ENCODE peak calls at places on chromosomes 5 and 9, in six cellular contexts. One of them, this sample, is unnamed.

GRCh38 chr5:74327339-74327685 is 313.2 kb downstream of the ENC1 start:
- DNase-seq in A549: no peak
- DNase-seq in lower leg skin: no peak
- DNase-seq in adrenal gland: no peak
- DNase-seq in heart left ventricle: no peak
- DNase-seq in stomach: no peak
- DNase-seq in this sample: no peak

GRCh38 chr9:124011460-124012301 is at the start of gene LHX2:
- DNase-seq in A549: peak; percentile 81
- DNase-seq in heart left ventricle: peak; percentile 53
- DNase-seq in lower leg skin: no peak
- DNase-seq in stomach: peak; percentile 37
- DNase-seq in adrenal gland: no peak
- DNase-seq in this sample: no peak

GRCh38 chr9:70105142-70105541 is 61.5 kb downstream of the MAMDC2 start:
- DNase-seq in lower leg skin: no peak
- DNase-seq in heart left ventricle: no peak
- DNase-seq in stomach: no peak
- DNase-seq in adrenal gland: no peak
- DNase-seq in A549: no peak
- DNase-seq in this sample: no peak

GRCh38 chr9:120265791-120266190 is 314.2 kb downstream of the CDK5RAP2 start:
- DNase-seq in heart left ventricle: peak; percentile 74
- DNase-seq in stomach: no peak
- DNase-seq in A549: no peak
- DNase-seq in lower leg skin: no peak
- DNase-seq in adrenal gland: no peak
- DNase-seq in this sample: no peak

GRCh38 chr5:160240350-160240749 is 11.0 kb downstream of the FABP6 start:
- DNase-seq in A549: no peak
- DNase-seq in adrenal gland: no peak
- DNase-seq in stomach: no peak
- DNase-seq in lower leg skin: no peak
- DNase-seq in heart left ventricle: no peak
- DNase-seq in this sample: no peak

GRCh38 chr9:71446081-71446480 is 322.2 kb downstream of the CEMIP2 start:
- DNase-seq in adrenal gland: no peak
- DNase-seq in stomach: no peak
- DNase-seq in A549: no peak
- DNase-seq in lower leg skin: no peak
- DNase-seq in heart left ventricle: no peak
- DNase-seq in this sample: no peak

GRCh38 chr5:64180661-64181343 is 15.2 kb downstream of the RNF180 start:
- DNase-seq in heart left ventricle: no peak
- DNase-seq in adrenal gland: peak; percentile 23
- DNase-seq in A549: no peak
- DNase-seq in stomach: no peak
- DNase-seq in lower leg skin: no peak
- DNase-seq in this sample: no peak

GRCh38 chr9:2242778-2243395 is 227.7 kb downstream of the SMARCA2 start:
- DNase-seq in heart left ventricle: no peak
- DNase-seq in lower leg skin: no peak
- DNase-seq in A549: no peak
- DNase-seq in stomach: peak; percentile 33
- DNase-seq in adrenal gland: no peak
- DNase-seq in this sample: no peak

GRCh38 chr5:72817076-72817476 is 615 bp downstream of the TNPO1 start:
- DNase-seq in stomach: peak; percentile 56
- DNase-seq in A549: peak; percentile 22
- DNase-seq in adrenal gland: peak; percentile 63
- DNase-seq in heart left ventricle: peak; percentile 58
- DNase-seq in lower leg skin: peak; percentile 89
- DNase-seq in this sample: peak; percentile 49

GRCh38 chr5:139426222-139426885 is 13.0 kb downstream of the DNAJC18 start:
- DNase-seq in A549: no peak
- DNase-seq in heart left ventricle: no peak
- DNase-seq in adrenal gland: no peak
- DNase-seq in lower leg skin: peak; percentile 61
- DNase-seq in stomach: no peak
- DNase-seq in this sample: no peak

GRCh38 chr9:8486095-8486494 is 686.5 kb upstream of the DMAC1 start:
- DNase-seq in adrenal gland: peak; percentile 21
- DNase-seq in lower leg skin: no peak
- DNase-seq in A549: no peak
- DNase-seq in heart left ventricle: peak; percentile 32
- DNase-seq in stomach: peak; percentile 28
- DNase-seq in this sample: no peak

GRCh38 chr9:125747765-125748510 is 765 bp downstream of the PBX3 start:
- DNase-seq in lower leg skin: peak; percentile 86
- DNase-seq in heart left ventricle: peak; percentile 41
- DNase-seq in stomach: peak; percentile 35
- DNase-seq in adrenal gland: peak; percentile 51
- DNase-seq in A549: peak; percentile 44
- DNase-seq in this sample: peak; percentile 18

GRCh38 chr5:144566747-144567415 is 396.2 kb downstream of the KCTD16 start:
- DNase-seq in adrenal gland: no peak
- DNase-seq in lower leg skin: no peak
- DNase-seq in A549: no peak
- DNase-seq in stomach: no peak
- DNase-seq in heart left ventricle: no peak
- DNase-seq in this sample: no peak

GRCh38 chr5:150412319-150413175 is at the start of gene CD74:
- DNase-seq in stomach: peak; percentile 95
- DNase-seq in lower leg skin: peak; percentile 95
- DNase-seq in A549: no peak
- DNase-seq in heart left ventricle: peak; percentile 90
- DNase-seq in adrenal gland: peak; percentile 94
- DNase-seq in this sample: peak; percentile 88

GRCh38 chr9:113454914-113455761 is 8.4 kb upstream of the RGS3 start:
- DNase-seq in A549: no peak
- DNase-seq in stomach: peak; percentile 69
- DNase-seq in lower leg skin: no peak
- DNase-seq in adrenal gland: peak; percentile 81
- DNase-seq in heart left ventricle: peak; percentile 67
- DNase-seq in this sample: peak; percentile 56
- TF ChIP-seq POLR2A in A549: no peak
- TF ChIP-seq POLR2A in stomach: no peak
- TF ChIP-seq POLR2A in lower leg skin: no peak
- TF ChIP-seq POLR2A in adrenal gland: no peak
- TF ChIP-seq POLR2A in heart left ventricle: no peak
- TF ChIP-seq POLR2A in this sample: no peak

GRCh38 chr5:173819521-173819920 is 68.6 kb upstream of the CPEB4 start:
- DNase-seq in A549: no peak
- DNase-seq in adrenal gland: no peak
- DNase-seq in heart left ventricle: no peak
- DNase-seq in lower leg skin: no peak
- DNase-seq in stomach: no peak
- DNase-seq in this sample: no peak
- TF ChIP-seq POLR2A in A549: no peak
- TF ChIP-seq POLR2A in adrenal gland: no peak
- TF ChIP-seq POLR2A in heart left ventricle: no peak
- TF ChIP-seq POLR2A in lower leg skin: no peak
- TF ChIP-seq POLR2A in stomach: no peak
- TF ChIP-seq POLR2A in this sample: no peak

DNA sequence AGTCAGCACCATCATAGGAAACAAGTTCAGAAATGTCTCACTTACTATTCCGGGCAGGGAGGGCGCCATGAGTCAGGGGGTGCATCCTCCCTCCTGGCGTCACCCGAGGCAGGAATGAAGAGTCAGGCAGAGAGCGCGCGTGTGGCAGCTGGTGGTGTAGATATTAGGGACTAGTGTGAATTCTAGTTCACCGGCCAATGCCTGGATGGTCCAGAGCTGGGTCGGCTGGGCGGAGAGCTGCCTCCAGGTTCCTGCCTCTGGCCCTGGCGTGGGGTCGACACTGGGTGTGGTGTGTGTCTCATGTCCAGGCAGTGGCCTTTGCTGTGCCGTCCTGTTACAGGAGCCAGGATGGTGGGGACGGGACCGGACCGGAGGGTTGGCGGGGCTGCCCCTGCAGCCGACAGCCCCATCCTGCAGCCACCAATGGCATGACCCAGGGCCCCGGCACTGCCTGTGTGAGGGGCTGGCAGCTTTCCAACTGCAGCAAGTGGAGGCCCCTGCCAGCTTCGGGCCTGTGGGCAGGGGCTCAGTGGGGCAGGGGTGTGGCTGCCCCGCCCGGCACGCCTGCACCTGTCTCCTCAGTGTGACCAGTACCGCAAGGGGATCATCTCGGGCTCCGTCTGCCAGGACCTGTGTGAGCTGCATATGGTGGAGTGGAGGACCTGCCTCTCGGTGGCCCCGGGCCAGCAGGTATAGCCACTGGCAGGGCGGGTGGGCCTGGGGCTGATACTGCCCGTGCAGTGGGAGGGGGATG is 9.1 kb downstream of the DIPK1B start:
- DNase-seq in adrenal gland: no peak
- DNase-seq in heart left ventricle: no peak
- DNase-seq in stomach: no peak
- DNase-seq in A549: no peak
- DNase-seq in lower leg skin: no peak
- DNase-seq in this sample: no peak
- TF ChIP-seq POLR2A in adrenal gland: no peak
- TF ChIP-seq POLR2A in heart left ventricle: no peak
- TF ChIP-seq POLR2A in stomach: no peak
- TF ChIP-seq POLR2A in A549: no peak
- TF ChIP-seq POLR2A in lower leg skin: no peak
- TF ChIP-seq POLR2A in this sample: no peak

DNA sequence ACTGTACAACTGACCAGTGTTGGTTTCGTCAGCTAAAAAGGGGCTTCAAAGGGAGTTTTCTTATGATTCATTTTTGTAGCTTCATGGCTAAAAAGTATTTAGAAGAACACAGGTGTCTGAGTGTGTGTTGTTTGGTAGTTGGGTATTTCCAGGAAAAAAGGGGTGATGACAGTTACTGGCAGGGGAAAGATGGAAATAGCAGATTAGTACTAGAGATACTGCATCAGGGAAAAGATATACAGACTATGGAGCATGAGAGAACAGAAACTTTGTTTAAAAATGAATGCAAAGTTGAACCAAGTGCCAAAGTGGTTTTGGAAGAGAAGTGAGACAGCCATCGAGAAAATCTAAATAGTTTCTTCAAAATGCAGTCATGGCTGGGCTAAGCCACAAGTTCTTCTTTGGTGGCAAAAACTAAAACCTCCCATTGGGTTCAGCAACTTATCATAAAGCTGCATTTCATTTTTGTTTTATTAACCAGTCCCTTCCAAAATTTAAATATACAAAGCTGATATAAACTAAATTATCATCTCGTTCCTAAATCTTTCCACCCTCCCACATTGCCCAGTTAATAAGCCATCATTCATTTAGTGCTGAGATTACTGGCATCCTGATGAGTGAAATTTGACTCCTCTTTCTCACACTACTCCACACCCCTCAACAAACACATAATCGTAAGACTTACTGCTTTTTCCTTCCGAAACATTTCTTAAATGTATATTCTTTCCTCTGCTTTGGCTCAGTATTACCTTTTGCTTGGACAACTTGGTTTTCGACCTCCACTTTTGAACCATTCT is 33.5 kb downstream of the ELL2 start:
- DNase-seq in A549: no peak
- DNase-seq in heart left ventricle: no peak
- DNase-seq in adrenal gland: no peak
- DNase-seq in lower leg skin: no peak
- DNase-seq in stomach: no peak
- DNase-seq in this sample: no peak
- TF ChIP-seq POLR2A in A549: no peak
- TF ChIP-seq POLR2A in heart left ventricle: no peak
- TF ChIP-seq POLR2A in adrenal gland: no peak
- TF ChIP-seq POLR2A in lower leg skin: no peak
- TF ChIP-seq POLR2A in stomach: no peak
- TF ChIP-seq POLR2A in this sample: no peak

GRCh38 chr5:123790226-123790625 is 278.2 kb downstream of the CSNK1G3 start:
- DNase-seq in lower leg skin: no peak
- DNase-seq in heart left ventricle: no peak
- DNase-seq in A549: no peak
- DNase-seq in adrenal gland: no peak
- DNase-seq in stomach: no peak
- DNase-seq in this sample: no peak
- TF ChIP-seq POLR2A in lower leg skin: no peak
- TF ChIP-seq POLR2A in heart left ventricle: no peak
- TF ChIP-seq POLR2A in A549: no peak
- TF ChIP-seq POLR2A in adrenal gland: no peak
- TF ChIP-seq POLR2A in stomach: no peak
- TF ChIP-seq POLR2A in this sample: no peak

DNA sequence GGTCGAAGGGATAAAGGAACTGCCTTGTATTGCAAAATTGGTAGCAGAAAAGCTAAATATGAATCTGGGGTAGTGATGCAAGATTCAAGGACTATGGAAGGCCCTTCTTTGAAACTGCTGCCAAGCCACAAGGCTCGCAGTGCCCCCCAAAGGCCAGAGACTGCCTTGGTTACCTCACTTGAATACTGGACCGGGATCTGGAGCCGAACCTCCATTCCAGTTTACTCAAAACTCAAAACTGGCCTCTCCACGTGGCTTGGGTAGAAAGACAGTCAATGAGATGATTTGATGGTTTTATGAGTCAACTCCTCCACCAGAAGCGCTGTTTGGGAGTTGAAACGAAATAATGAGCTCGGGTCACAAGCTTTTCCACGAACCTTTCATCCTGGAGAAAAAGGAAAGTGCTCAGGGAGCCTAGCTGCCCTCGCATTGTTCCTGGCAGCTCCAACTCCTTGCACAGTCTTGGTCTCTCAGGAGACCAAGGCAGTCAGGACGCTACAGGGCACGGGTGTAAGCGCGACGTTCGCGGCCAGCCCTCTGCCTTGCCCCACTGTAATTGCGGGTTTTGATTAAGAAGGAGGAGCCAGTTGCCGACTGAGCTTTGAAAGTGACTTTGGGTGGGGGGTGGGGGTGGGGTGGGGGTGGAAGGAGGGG is 2.8 kb downstream of the ST8SIA4 start:
- DNase-seq in stomach: peak; percentile 26
- DNase-seq in adrenal gland: peak; percentile 28
- DNase-seq in lower leg skin: peak; percentile 88
- DNase-seq in A549: no peak
- DNase-seq in heart left ventricle: peak; percentile 36
- DNase-seq in this sample: peak; percentile 21
- TF ChIP-seq POLR2A in stomach: no peak
- TF ChIP-seq POLR2A in adrenal gland: no peak
- TF ChIP-seq POLR2A in lower leg skin: no peak
- TF ChIP-seq POLR2A in A549: peak; percentile 10
- TF ChIP-seq POLR2A in heart left ventricle: no peak
- TF ChIP-seq POLR2A in this sample: no peak

GRCh38 chr9:34458013-34458966 is at the start of the genes DNAI1 and FAM219A:
- DNase-seq in heart left ventricle: peak; percentile 99
- DNase-seq in adrenal gland: peak; percentile 99
- DNase-seq in stomach: peak; percentile 99
- DNase-seq in lower leg skin: peak; percentile 100
- DNase-seq in A549: peak; percentile 94
- DNase-seq in this sample: peak; percentile 98
- TF ChIP-seq POLR2A in heart left ventricle: peak; percentile 97
- TF ChIP-seq POLR2A in adrenal gland: peak; percentile 83
- TF ChIP-seq POLR2A in stomach: no peak
- TF ChIP-seq POLR2A in lower leg skin: no peak
- TF ChIP-seq POLR2A in A549: peak; percentile 78
- TF ChIP-seq POLR2A in this sample: peak; percentile 93

GRCh38 chr9:128455849-128456612 is at the start of gene ODF2:
- DNase-seq in adrenal gland: peak; percentile 98
- DNase-seq in heart left ventricle: peak; percentile 99
- DNase-seq in A549: peak; percentile 98
- DNase-seq in stomach: peak; percentile 98
- DNase-seq in lower leg skin: peak; percentile 100
- DNase-seq in this sample: peak; percentile 97
- TF ChIP-seq POLR2A in adrenal gland: no peak
- TF ChIP-seq POLR2A in heart left ventricle: peak; percentile 48
- TF ChIP-seq POLR2A in A549: peak; percentile 55
- TF ChIP-seq POLR2A in stomach: no peak
- TF ChIP-seq POLR2A in lower leg skin: no peak
- TF ChIP-seq POLR2A in this sample: peak; percentile 50